ENCODE peak calls at places on chromosomes 13 and 19, in four cellular contexts. One of them, this sample, is unnamed.

GRCh38 chr19:1765904-1766799 is 12.8 kb downstream of the ONECUT3 start:
- DNase-seq in K562: no peak
- DNase-seq in GM12878: no peak
- DNase-seq in GM12891: no peak
- DNase-seq in this sample: no peak

GRCh38 chr19:12783849-12784393 is 7.4 kb upstream of the JUNB start:
- DNase-seq in K562: peak
- DNase-seq in GM12878: no peak
- DNase-seq in GM12891: no peak
- DNase-seq in this sample: no peak

GRCh38 chr19:36665832-36666231 is 805 bp downstream of the ZNF461 start:
- DNase-seq in K562: no peak
- DNase-seq in GM12878: no peak
- DNase-seq in GM12891: no peak
- DNase-seq in this sample: no peak

GRCh38 chr13:67390462-67391093 is 160.4 kb upstream of the PCDH9 start:
- DNase-seq in K562: no peak
- DNase-seq in GM12878: no peak
- DNase-seq in GM12891: no peak
- DNase-seq in this sample: no peak

GRCh38 chr19:52343548-52343947 is 7.5 kb downstream of the ZNF610 start:
- DNase-seq in K562: peak
- DNase-seq in GM12878: no peak
- DNase-seq in GM12891: peak
- DNase-seq in this sample: peak

GRCh38 chr19:19460258-19460731 is 54.8 kb downstream of the GATAD2A start:
- DNase-seq in K562: no peak
- DNase-seq in GM12878: no peak
- DNase-seq in GM12891: no peak
- DNase-seq in this sample: peak

GRCh38 chr19:49801966-49802661 is 11.0 kb downstream of the FUZ start:
- DNase-seq in K562: peak
- DNase-seq in GM12878: no peak
- DNase-seq in GM12891: no peak
- DNase-seq in this sample: no peak

GRCh38 chr13:21053231-21053630 is 8.2 kb downstream of the LATS2 start:
- DNase-seq in K562: no peak
- DNase-seq in GM12878: no peak
- DNase-seq in GM12891: no peak
- DNase-seq in this sample: no peak

GRCh38 chr13:24063281-24063851 is 97.2 kb upstream of the SPATA13 start:
- DNase-seq in K562: no peak
- DNase-seq in GM12878: no peak
- DNase-seq in GM12891: no peak
- DNase-seq in this sample: no peak

GRCh38 chr13:31209172-31209818 is 9.5 kb downstream of the B3GLCT start:
- DNase-seq in K562: no peak
- DNase-seq in GM12878: no peak
- DNase-seq in GM12891: no peak
- DNase-seq in this sample: no peak

GRCh38 chr13:100580045-100580444 is 8.5 kb downstream of the GGACT start:
- DNase-seq in K562: no peak
- DNase-seq in GM12878: no peak
- DNase-seq in GM12891: no peak
- DNase-seq in this sample: no peak

GRCh38 chr19:15631817-15632216 is 8.9 kb upstream of the CYP4F3 start:
- DNase-seq in K562: peak
- DNase-seq in GM12878: peak
- DNase-seq in GM12891: peak
- DNase-seq in this sample: no peak
- TF ChIP-seq SPI1 in K562: no peak
- TF ChIP-seq SPI1 in GM12878: no peak
- TF ChIP-seq SPI1 in GM12891: no peak
- TF ChIP-seq SPI1 in this sample: no peak

GRCh38 chr13:26721251-26721939 is 39.2 kb downstream of the GPR12 start:
- DNase-seq in K562: no peak
- DNase-seq in GM12878: no peak
- DNase-seq in GM12891: no peak
- DNase-seq in this sample: peak
- TF ChIP-seq SPI1 in K562: no peak
- TF ChIP-seq SPI1 in GM12878: no peak
- TF ChIP-seq SPI1 in GM12891: no peak
- TF ChIP-seq SPI1 in this sample: no peak

GRCh38 chr19:55373993-55374757 is 2.5 kb upstream of the TMEM190 start:
- DNase-seq in K562: no peak
- DNase-seq in GM12878: no peak
- DNase-seq in GM12891: no peak
- DNase-seq in this sample: no peak

GRCh38 chr19:55373318-55373992 is 3.2 kb upstream of the TMEM190 start:
- DNase-seq in K562: no peak
- DNase-seq in GM12878: no peak
- DNase-seq in GM12891: no peak
- DNase-seq in this sample: no peak

GRCh38 chr19:55369651-55370304 is 485 bp downstream of the IL11 start:
- DNase-seq in K562: peak
- DNase-seq in GM12878: no peak
- DNase-seq in GM12891: no peak
- DNase-seq in this sample: no peak

GRCh38 chr19:55370305-55370988 is at the start of gene IL11:
- DNase-seq in K562: no peak
- DNase-seq in GM12878: no peak
- DNase-seq in GM12891: no peak
- DNase-seq in this sample: no peak

DNA sequence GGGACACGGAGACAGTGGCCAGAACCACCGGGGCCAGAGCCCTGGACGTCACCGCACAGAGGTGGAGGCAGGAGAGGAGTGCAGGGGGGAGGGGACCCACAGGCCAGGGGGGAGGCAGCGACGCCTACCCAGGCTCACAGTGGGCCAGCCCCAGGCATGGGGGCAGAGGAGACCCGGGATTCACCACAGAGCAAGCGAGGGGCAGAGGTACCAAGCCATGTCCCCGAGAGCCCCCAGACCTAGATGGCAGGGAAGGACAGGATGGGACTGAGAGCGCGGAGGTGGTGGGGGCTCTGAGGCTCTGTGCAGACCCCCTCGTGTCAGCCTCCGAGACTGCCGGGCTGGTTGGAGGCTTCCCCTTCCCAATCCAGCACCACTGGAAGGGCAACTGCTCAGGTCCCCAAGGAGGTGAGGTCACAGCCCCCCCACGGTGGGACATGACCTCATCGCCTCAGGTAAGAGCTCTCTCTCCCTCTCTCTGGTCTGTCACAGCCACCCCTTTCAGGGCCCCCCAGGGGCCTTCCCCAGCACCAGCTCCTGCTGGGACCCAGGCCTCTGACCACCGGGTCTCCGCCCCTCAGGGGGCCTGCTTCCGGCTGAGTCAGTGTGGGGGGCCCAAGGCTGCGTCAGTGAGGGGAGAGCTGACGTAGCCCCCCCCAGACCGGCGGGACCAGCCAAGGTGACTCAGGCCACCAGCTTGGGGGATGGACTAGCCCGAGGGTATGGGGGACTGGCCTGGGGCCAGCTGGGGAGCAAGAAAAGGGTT is 2.2 kb upstream of the IL11 start:
- DNase-seq in K562: no peak
- DNase-seq in GM12878: no peak
- DNase-seq in GM12891: no peak
- DNase-seq in this sample: no peak
- TF ChIP-seq SPI1 in K562: no peak
- TF ChIP-seq SPI1 in GM12878: no peak
- TF ChIP-seq SPI1 in GM12891: no peak
- TF ChIP-seq SPI1 in this sample: no peak

GRCh38 chr13:45205124-45205523 is 4.3 kb upstream of the KCTD4 start:
- DNase-seq in K562: no peak
- DNase-seq in GM12878: no peak
- DNase-seq in GM12891: no peak
- DNase-seq in this sample: peak
- TF ChIP-seq SPI1 in K562: no peak
- TF ChIP-seq SPI1 in GM12878: peak
- TF ChIP-seq SPI1 in GM12891: peak
- TF ChIP-seq SPI1 in this sample: peak

DNA sequence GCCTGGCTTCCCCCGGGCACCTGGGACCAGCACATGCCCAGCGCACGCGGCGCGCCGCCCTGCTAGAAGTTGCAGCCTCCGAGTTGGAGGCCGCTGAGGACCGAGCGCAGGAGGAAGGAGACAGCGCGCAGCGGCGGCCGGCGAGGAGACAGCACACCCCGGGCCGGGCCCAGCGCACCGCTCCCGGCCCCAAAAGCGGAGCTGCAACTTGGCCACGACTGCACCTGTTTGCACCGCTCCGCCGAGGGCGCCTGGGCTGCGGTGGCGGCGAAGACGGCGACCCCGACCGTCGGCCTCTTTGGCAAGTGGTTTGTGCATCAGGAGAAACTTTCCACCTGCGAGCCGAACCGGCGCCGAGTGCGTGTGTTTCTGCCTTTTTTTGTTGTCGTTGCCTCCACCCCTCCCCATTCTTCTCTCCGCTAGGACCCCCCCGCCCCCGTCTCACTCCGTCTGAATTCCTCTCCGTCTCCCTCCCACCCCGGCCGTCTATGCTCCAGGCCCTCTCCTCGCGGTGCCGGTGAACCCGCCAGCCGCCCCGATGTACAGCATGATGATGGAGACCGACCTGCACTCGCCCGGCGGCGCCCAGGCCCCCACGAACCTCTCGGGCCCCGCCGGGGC is at the start of gene SOX1:
- DNase-seq in K562: no peak
- DNase-seq in GM12878: no peak
- DNase-seq in GM12891: peak
- DNase-seq in this sample: no peak
- TF ChIP-seq SPI1 in K562: no peak
- TF ChIP-seq SPI1 in GM12878: no peak
- TF ChIP-seq SPI1 in GM12891: no peak
- TF ChIP-seq SPI1 in this sample: no peak

DNA sequence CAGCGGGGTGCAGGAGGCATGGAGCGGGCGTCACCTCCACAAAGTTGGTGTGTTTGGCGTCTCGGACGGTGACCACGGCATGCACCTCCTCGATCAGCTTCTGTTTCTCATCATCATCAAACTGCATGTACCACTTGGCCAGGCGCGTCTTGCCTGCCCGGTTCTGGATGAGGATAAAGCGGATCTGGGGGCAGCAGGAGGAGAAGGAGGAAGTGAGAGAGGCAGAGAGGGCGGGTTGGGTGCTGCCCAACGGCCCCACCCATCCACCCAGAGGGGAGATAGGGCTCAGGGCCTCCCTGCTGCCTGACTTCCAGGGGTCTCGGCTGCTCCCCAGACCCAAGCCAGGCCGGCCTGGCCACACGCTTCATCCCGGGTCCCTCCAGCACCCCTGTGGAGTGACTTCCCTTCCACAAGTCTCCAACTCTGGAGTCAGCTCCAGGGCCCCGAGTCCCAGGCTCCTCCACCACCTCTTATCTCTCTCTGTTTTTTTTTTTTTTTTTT is 4.6 kb downstream of the AP2S1 start:
- DNase-seq in K562: peak
- DNase-seq in GM12878: no peak
- DNase-seq in GM12891: no peak
- DNase-seq in this sample: no peak
- TF ChIP-seq SPI1 in K562: peak
- TF ChIP-seq SPI1 in GM12878: peak
- TF ChIP-seq SPI1 in GM12891: peak
- TF ChIP-seq SPI1 in this sample: no peak